ENCODE peak calls at places on chromosomes 13 and 19, in ten cellular contexts. One of them, this sample, is unnamed.

GRCh38 chr19:35828694-35829301 is 16.2 kb upstream of the PRODH2 start:
- DNase-seq in stimulated activated CD8-positive, alpha-beta memory T cell treated with anti-CD3 and anti-CD28 coated beads, Interleukin-7, amount 100 ng/mL, for 1 hour: no peak
- DNase-seq in T-helper 2 cell: no peak
- DNase-seq in NCI-H2107: no peak
- DNase-seq in hypothalamus: no peak
- DNase-seq in frontal cortex: no peak
- DNase-seq in activated T-cell treated with anti-CD3 and anti-CD28 coated beads, Interleukin-2, amount 50 U/mL, for 48 hours: peak; percentile 66
- DNase-seq in epithelial cell of esophagus: peak; percentile 72
- DNase-seq in IMR-90: peak; percentile 67
- DNase-seq in lung microvascular endothelial cell: peak; percentile 70
- DNase-seq in this sample: no peak

GRCh38 chr19:43997631-43998290 is 5.0 kb upstream of the ZNF230 start:
- DNase-seq in stimulated activated CD8-positive, alpha-beta memory T cell treated with anti-CD3 and anti-CD28 coated beads, Interleukin-7, amount 100 ng/mL, for 1 hour: no peak
- DNase-seq in T-helper 2 cell: no peak
- DNase-seq in NCI-H2107: no peak
- DNase-seq in hypothalamus: no peak
- DNase-seq in frontal cortex: no peak
- DNase-seq in activated T-cell treated with anti-CD3 and anti-CD28 coated beads, Interleukin-2, amount 50 U/mL, for 48 hours: no peak
- DNase-seq in epithelial cell of esophagus: no peak
- DNase-seq in IMR-90: peak; percentile 24
- DNase-seq in lung microvascular endothelial cell: peak; percentile 16
- DNase-seq in this sample: no peak

GRCh38 chr13:46492946-46493345 is 60.0 kb upstream of the LRCH1 start:
- DNase-seq in stimulated activated CD8-positive, alpha-beta memory T cell treated with anti-CD3 and anti-CD28 coated beads, Interleukin-7, amount 100 ng/mL, for 1 hour: no peak
- DNase-seq in T-helper 2 cell: no peak
- DNase-seq in NCI-H2107: peak; percentile 26
- DNase-seq in hypothalamus: no peak
- DNase-seq in frontal cortex: no peak
- DNase-seq in activated T-cell treated with anti-CD3 and anti-CD28 coated beads, Interleukin-2, amount 50 U/mL, for 48 hours: no peak
- DNase-seq in epithelial cell of esophagus: peak; percentile 54
- DNase-seq in IMR-90: peak; percentile 48
- DNase-seq in lung microvascular endothelial cell: peak; percentile 55
- DNase-seq in this sample: no peak

GRCh38 chr19:47508721-47509120 is 6.1 kb downstream of the NAPA start:
- DNase-seq in stimulated activated CD8-positive, alpha-beta memory T cell treated with anti-CD3 and anti-CD28 coated beads, Interleukin-7, amount 100 ng/mL, for 1 hour: no peak
- DNase-seq in T-helper 2 cell: no peak
- DNase-seq in NCI-H2107: no peak
- DNase-seq in hypothalamus: no peak
- DNase-seq in frontal cortex: no peak
- DNase-seq in activated T-cell treated with anti-CD3 and anti-CD28 coated beads, Interleukin-2, amount 50 U/mL, for 48 hours: no peak
- DNase-seq in epithelial cell of esophagus: no peak
- DNase-seq in IMR-90: no peak
- DNase-seq in lung microvascular endothelial cell: no peak
- DNase-seq in this sample: no peak

GRCh38 chr13:98374750-98375149 is 197.7 kb upstream of the RNF113B start:
- DNase-seq in stimulated activated CD8-positive, alpha-beta memory T cell treated with anti-CD3 and anti-CD28 coated beads, Interleukin-7, amount 100 ng/mL, for 1 hour: no peak
- DNase-seq in T-helper 2 cell: no peak
- DNase-seq in NCI-H2107: no peak
- DNase-seq in hypothalamus: no peak
- DNase-seq in frontal cortex: no peak
- DNase-seq in activated T-cell treated with anti-CD3 and anti-CD28 coated beads, Interleukin-2, amount 50 U/mL, for 48 hours: no peak
- DNase-seq in epithelial cell of esophagus: no peak
- DNase-seq in IMR-90: no peak
- DNase-seq in lung microvascular endothelial cell: no peak
- DNase-seq in this sample: no peak

GRCh38 chr19:8334458-8335342 is 8.4 kb downstream of the KANK3 start:
- DNase-seq in stimulated activated CD8-positive, alpha-beta memory T cell treated with anti-CD3 and anti-CD28 coated beads, Interleukin-7, amount 100 ng/mL, for 1 hour: no peak
- DNase-seq in T-helper 2 cell: peak; percentile 4
- DNase-seq in NCI-H2107: peak; percentile 34
- DNase-seq in hypothalamus: no peak
- DNase-seq in frontal cortex: no peak
- DNase-seq in activated T-cell treated with anti-CD3 and anti-CD28 coated beads, Interleukin-2, amount 50 U/mL, for 48 hours: peak; percentile 73
- DNase-seq in epithelial cell of esophagus: peak; percentile 93
- DNase-seq in IMR-90: peak; percentile 74
- DNase-seq in lung microvascular endothelial cell: no peak
- DNase-seq in this sample: peak; percentile 65

GRCh38 chr13:76314495-76314894 is 571.7 kb downstream of the KCTD12 start:
- DNase-seq in stimulated activated CD8-positive, alpha-beta memory T cell treated with anti-CD3 and anti-CD28 coated beads, Interleukin-7, amount 100 ng/mL, for 1 hour: no peak
- DNase-seq in T-helper 2 cell: no peak
- DNase-seq in NCI-H2107: no peak
- DNase-seq in hypothalamus: no peak
- DNase-seq in frontal cortex: no peak
- DNase-seq in activated T-cell treated with anti-CD3 and anti-CD28 coated beads, Interleukin-2, amount 50 U/mL, for 48 hours: no peak
- DNase-seq in epithelial cell of esophagus: no peak
- DNase-seq in IMR-90: no peak
- DNase-seq in lung microvascular endothelial cell: no peak
- DNase-seq in this sample: no peak

GRCh38 chr13:100089633-100090032 is 740 bp downstream of the PCCA start:
- DNase-seq in stimulated activated CD8-positive, alpha-beta memory T cell treated with anti-CD3 and anti-CD28 coated beads, Interleukin-7, amount 100 ng/mL, for 1 hour: no peak
- DNase-seq in T-helper 2 cell: peak; percentile 6
- DNase-seq in NCI-H2107: no peak
- DNase-seq in hypothalamus: no peak
- DNase-seq in frontal cortex: no peak
- DNase-seq in activated T-cell treated with anti-CD3 and anti-CD28 coated beads, Interleukin-2, amount 50 U/mL, for 48 hours: no peak
- DNase-seq in epithelial cell of esophagus: peak; percentile 43
- DNase-seq in IMR-90: peak; percentile 34
- DNase-seq in lung microvascular endothelial cell: peak; percentile 46
- DNase-seq in this sample: no peak

GRCh38 chr13:69035771-69036170 is 1071.9 kb upstream of the ATXN8OS start:
- DNase-seq in stimulated activated CD8-positive, alpha-beta memory T cell treated with anti-CD3 and anti-CD28 coated beads, Interleukin-7, amount 100 ng/mL, for 1 hour: no peak
- DNase-seq in T-helper 2 cell: no peak
- DNase-seq in NCI-H2107: no peak
- DNase-seq in hypothalamus: no peak
- DNase-seq in frontal cortex: no peak
- DNase-seq in activated T-cell treated with anti-CD3 and anti-CD28 coated beads, Interleukin-2, amount 50 U/mL, for 48 hours: no peak
- DNase-seq in epithelial cell of esophagus: no peak
- DNase-seq in IMR-90: no peak
- DNase-seq in lung microvascular endothelial cell: no peak
- DNase-seq in this sample: no peak

GRCh38 chr19:8387688-8388611 is 2.2 kb upstream of the RAB11B start:
- DNase-seq in stimulated activated CD8-positive, alpha-beta memory T cell treated with anti-CD3 and anti-CD28 coated beads, Interleukin-7, amount 100 ng/mL, for 1 hour: no peak
- DNase-seq in T-helper 2 cell: no peak
- DNase-seq in NCI-H2107: no peak
- DNase-seq in hypothalamus: no peak
- DNase-seq in frontal cortex: no peak
- DNase-seq in activated T-cell treated with anti-CD3 and anti-CD28 coated beads, Interleukin-2, amount 50 U/mL, for 48 hours: no peak
- DNase-seq in epithelial cell of esophagus: no peak
- DNase-seq in IMR-90: no peak
- DNase-seq in lung microvascular endothelial cell: no peak
- DNase-seq in this sample: no peak

GRCh38 chr19:17200408-17201079 is 14.6 kb upstream of the USE1 start:
- DNase-seq in stimulated activated CD8-positive, alpha-beta memory T cell treated with anti-CD3 and anti-CD28 coated beads, Interleukin-7, amount 100 ng/mL, for 1 hour: no peak
- DNase-seq in T-helper 2 cell: no peak
- DNase-seq in NCI-H2107: no peak
- DNase-seq in hypothalamus: no peak
- DNase-seq in frontal cortex: no peak
- DNase-seq in activated T-cell treated with anti-CD3 and anti-CD28 coated beads, Interleukin-2, amount 50 U/mL, for 48 hours: no peak
- DNase-seq in epithelial cell of esophagus: no peak
- DNase-seq in IMR-90: no peak
- DNase-seq in lung microvascular endothelial cell: no peak
- DNase-seq in this sample: no peak

GRCh38 chr13:106007156-106007555 is 528.3 kb downstream of the EFNB2 start:
- DNase-seq in stimulated activated CD8-positive, alpha-beta memory T cell treated with anti-CD3 and anti-CD28 coated beads, Interleukin-7, amount 100 ng/mL, for 1 hour: no peak
- DNase-seq in T-helper 2 cell: no peak
- DNase-seq in NCI-H2107: no peak
- DNase-seq in hypothalamus: no peak
- DNase-seq in frontal cortex: no peak
- DNase-seq in activated T-cell treated with anti-CD3 and anti-CD28 coated beads, Interleukin-2, amount 50 U/mL, for 48 hours: no peak
- DNase-seq in epithelial cell of esophagus: no peak
- DNase-seq in IMR-90: no peak
- DNase-seq in lung microvascular endothelial cell: no peak
- DNase-seq in this sample: no peak

GRCh38 chr19:39129116-39129515 is 3.5 kb downstream of the PAK4 start:
- DNase-seq in stimulated activated CD8-positive, alpha-beta memory T cell treated with anti-CD3 and anti-CD28 coated beads, Interleukin-7, amount 100 ng/mL, for 1 hour: no peak
- DNase-seq in T-helper 2 cell: no peak
- DNase-seq in NCI-H2107: no peak
- DNase-seq in hypothalamus: no peak
- DNase-seq in frontal cortex: no peak
- DNase-seq in activated T-cell treated with anti-CD3 and anti-CD28 coated beads, Interleukin-2, amount 50 U/mL, for 48 hours: no peak
- DNase-seq in epithelial cell of esophagus: no peak
- DNase-seq in IMR-90: no peak
- DNase-seq in lung microvascular endothelial cell: no peak
- DNase-seq in this sample: no peak

GRCh38 chr13:30145709-30146367 is 161.5 kb downstream of the KATNAL1 start:
- DNase-seq in stimulated activated CD8-positive, alpha-beta memory T cell treated with anti-CD3 and anti-CD28 coated beads, Interleukin-7, amount 100 ng/mL, for 1 hour: no peak
- DNase-seq in T-helper 2 cell: no peak
- DNase-seq in NCI-H2107: no peak
- DNase-seq in hypothalamus: no peak
- DNase-seq in frontal cortex: no peak
- DNase-seq in activated T-cell treated with anti-CD3 and anti-CD28 coated beads, Interleukin-2, amount 50 U/mL, for 48 hours: peak; percentile 72
- DNase-seq in epithelial cell of esophagus: no peak
- DNase-seq in IMR-90: no peak
- DNase-seq in lung microvascular endothelial cell: no peak
- DNase-seq in this sample: no peak

GRCh38 chr13:29436291-29436690 is 159.2 kb downstream of the SLC7A1 start:
- DNase-seq in stimulated activated CD8-positive, alpha-beta memory T cell treated with anti-CD3 and anti-CD28 coated beads, Interleukin-7, amount 100 ng/mL, for 1 hour: no peak
- DNase-seq in T-helper 2 cell: no peak
- DNase-seq in NCI-H2107: no peak
- DNase-seq in hypothalamus: no peak
- DNase-seq in frontal cortex: no peak
- DNase-seq in activated T-cell treated with anti-CD3 and anti-CD28 coated beads, Interleukin-2, amount 50 U/mL, for 48 hours: no peak
- DNase-seq in epithelial cell of esophagus: peak; percentile 87
- DNase-seq in IMR-90: peak; percentile 70
- DNase-seq in lung microvascular endothelial cell: peak; percentile 45
- DNase-seq in this sample: peak; percentile 19

GRCh38 chr19:19602136-19602712 is 16.3 kb downstream of the PBX4 start:
- DNase-seq in stimulated activated CD8-positive, alpha-beta memory T cell treated with anti-CD3 and anti-CD28 coated beads, Interleukin-7, amount 100 ng/mL, for 1 hour: no peak
- DNase-seq in T-helper 2 cell: peak; percentile 64
- DNase-seq in NCI-H2107: no peak
- DNase-seq in hypothalamus: no peak
- DNase-seq in frontal cortex: no peak
- DNase-seq in activated T-cell treated with anti-CD3 and anti-CD28 coated beads, Interleukin-2, amount 50 U/mL, for 48 hours: no peak
- DNase-seq in epithelial cell of esophagus: peak; percentile 54
- DNase-seq in IMR-90: no peak
- DNase-seq in lung microvascular endothelial cell: no peak
- DNase-seq in this sample: no peak

GRCh38 chr13:28128926-28129325 is 9.4 kb upstream of the PAN3 start:
- DNase-seq in stimulated activated CD8-positive, alpha-beta memory T cell treated with anti-CD3 and anti-CD28 coated beads, Interleukin-7, amount 100 ng/mL, for 1 hour: no peak
- DNase-seq in T-helper 2 cell: no peak
- DNase-seq in NCI-H2107: no peak
- DNase-seq in hypothalamus: no peak
- DNase-seq in frontal cortex: no peak
- DNase-seq in activated T-cell treated with anti-CD3 and anti-CD28 coated beads, Interleukin-2, amount 50 U/mL, for 48 hours: no peak
- DNase-seq in epithelial cell of esophagus: no peak
- DNase-seq in IMR-90: no peak
- DNase-seq in lung microvascular endothelial cell: no peak
- DNase-seq in this sample: no peak

This sample was measured in pulmonary artery endothelial cell.